ENCODE peak calls at places on chromosomes 16 and 17, in six cellular contexts. O, K, B, W, V and A are unnamed samples.
A peak's percentile ranks its signal among the peaks of the same experiment; 100 is the strongest.

GRCh38 chr17:21200590-21201301 is 13.2 kb downstream of the TMEM11 start:
- DNase-seq in O (no peak), K (no peak), B (no peak), W (no peak), V (peak; percentile 31), A (no peak)

GRCh38 chr17:78010759-78011158 is 52.3 kb downstream of the TNRC6C start:
- DNase-seq in O (no peak), K (no peak), B (no peak), W (no peak), V (no peak), A (no peak)

GRCh38 chr16:84016477-84016876 is 26.1 kb downstream of the SLC38A8 start:
- DNase-seq in O (no peak), K (no peak), B (no peak), W (no peak), V (no peak), A (no peak)

GRCh38 chr17:19004601-19005441 is at the start of gene FAM83G:
- DNase-seq in O (peak; percentile 19), K (peak; percentile 94), B (peak; percentile 87), W (peak; percentile 84), V (peak; percentile 93), A (peak; percentile 80)

GRCh38 chr17:11506635-11507034 is 91.6 kb upstream of the DNAH9 start:
- DNase-seq in O (no peak), K (no peak), B (no peak), W (no peak), V (peak; percentile 49), A (no peak)

GRCh38 chr16:53087101-53087500 is 32.3 kb downstream of the CHD9 start:
- DNase-seq in O (no peak), K (no peak), B (no peak), W (no peak), V (no peak), A (no peak)

GRCh38 chr17:60947100-60947499 is 269.4 kb downstream of the BCAS3 start:
- DNase-seq in O (no peak), K (no peak), B (no peak), W (no peak), V (no peak), A (no peak)

GRCh38 chr17:63974594-63975192 is 2.0 kb upstream of the SCN4A start:
- DNase-seq in O (no peak), K (no peak), B (no peak), W (no peak), V (no peak), A (no peak)

GRCh38 chr16:89552913-89553312 is 7.6 kb upstream of the RPL13 start:
- DNase-seq in O (no peak), K (no peak), B (no peak), W (no peak), V (no peak), A (no peak)

GRCh38 chr16:89442990-89443726 is 47.2 kb downstream of the ANKRD11 start:
- DNase-seq in O (no peak), K (peak; percentile 76), B (peak; percentile 67), W (peak; percentile 77), V (peak; percentile 76), A (peak; percentile 69)

GRCh38 chr17:2482218-2482617 is 29.5 kb downstream of the METTL16 start:
- DNase-seq in O (no peak), K (no peak), B (no peak), W (no peak), V (no peak), A (no peak)

GRCh38 chr17:34598161-34598776 is 18.9 kb downstream of the TMEM132E start:
- DNase-seq in O (no peak), K (no peak), B (no peak), W (no peak), V (no peak), A (no peak)

GRCh38 chr16:88274847-88275246 is 107.9 kb upstream of the ZNF469 start:
- DNase-seq in O (no peak), K (no peak), B (no peak), W (peak; percentile 46), V (no peak), A (no peak)

GRCh38 chr16:12791340-12791739 is 12.3 kb downstream of the CPPED1 start:
- DNase-seq in O (no peak), K (no peak), B (no peak), W (no peak), V (no peak), A (no peak)

GRCh38 chr17:13002761-13003453 is 14.9 kb downstream of the ELAC2 start:
- DNase-seq in O (no peak), K (peak; percentile 91), B (peak; percentile 58), W (peak; percentile 86), V (peak; percentile 87), A (peak; percentile 60)

DNA sequence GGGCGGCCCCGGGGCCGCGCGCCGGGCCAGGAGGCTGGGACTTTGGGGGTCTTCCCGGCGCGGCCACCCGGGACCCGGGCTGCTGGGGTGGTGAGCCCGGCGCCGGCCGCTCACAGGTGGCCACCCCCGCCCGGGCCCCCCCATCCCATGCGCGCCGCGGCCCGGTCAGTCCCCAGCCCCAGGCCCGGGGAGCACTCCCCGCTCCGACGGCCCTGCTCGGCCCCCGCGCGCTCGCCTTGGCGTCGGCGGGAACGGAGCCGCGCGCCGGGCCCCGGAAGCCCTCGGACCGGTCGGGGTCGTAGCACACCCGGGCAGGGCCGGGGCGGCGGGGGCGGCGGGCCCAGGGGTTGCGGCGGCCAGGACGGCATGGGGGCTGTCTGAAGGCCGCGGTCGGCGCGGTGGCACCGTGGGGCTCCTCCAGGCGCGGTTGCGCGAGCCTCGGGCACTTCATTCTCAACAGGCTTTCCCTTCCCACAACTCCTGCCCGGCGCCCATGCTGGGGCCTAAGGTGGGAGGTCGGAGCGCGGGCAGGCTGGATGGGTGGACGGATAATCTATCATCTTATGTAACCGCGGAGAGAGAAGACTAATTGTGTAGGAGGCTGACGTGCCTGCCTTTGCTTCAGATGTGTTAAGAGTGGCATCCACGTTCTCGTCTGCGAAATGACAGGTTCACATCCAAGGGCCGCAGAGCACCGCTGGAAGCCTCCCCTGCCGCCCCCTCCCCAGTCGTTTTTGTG is 607 bp downstream of the BAIAP2 start:
- DNase-seq in O (no peak), K (no peak), B (no peak), W (no peak), V (no peak), A (no peak)
- TF ChIP-seq POLR2A in O (no peak), K (no peak), B (no peak), W (no peak), V (no peak), A (no peak)

GRCh38 chr17:73423806-73424205 is 112.0 kb upstream of the CDC42EP4 start:
- DNase-seq in O (no peak), K (no peak), B (no peak), W (peak; percentile 29), V (no peak), A (no peak)

GRCh38 chr17:73420897-73421296 is 109.1 kb upstream of the CDC42EP4 start:
- DNase-seq in O (no peak), K (no peak), B (no peak), W (peak; percentile 28), V (no peak), A (no peak)

GRCh38 chr17:73424571-73424970 is 112.8 kb upstream of the CDC42EP4 start:
- DNase-seq in O (no peak), K (no peak), B (no peak), W (peak; percentile 21), V (no peak), A (no peak)

GRCh38 chr17:73422121-73422520 is 110.3 kb upstream of the CDC42EP4 start:
- DNase-seq in O (no peak), K (no peak), B (no peak), W (peak; percentile 29), V (no peak), A (no peak)

GRCh38 chr17:73423159-73423715 is 111.4 kb upstream of the CDC42EP4 start:
- DNase-seq in O (no peak), K (no peak), B (no peak), W (peak; percentile 54), V (no peak), A (no peak)
- H3K27ac ChIP-seq in O (no peak overlapping the region), K (no peak overlapping the region), B (no peak overlapping the region), W (no peak overlapping the region), V (no peak overlapping the region), A (no peak overlapping the region)

GRCh38 chr17:40307001-40307690 is 1.8 kb upstream of the RARA start:
- DNase-seq in O (no peak), K (peak; percentile 45), B (no peak), W (peak; percentile 64), V (no peak), A (no peak)

GRCh38 chr17:40306395-40306794 is 2.6 kb upstream of the RARA start:
- DNase-seq in O (no peak), K (no peak), B (no peak), W (no peak), V (no peak), A (no peak)

GRCh38 chr17:40309938-40310510 is 1.0 kb downstream of the RARA start:
- DNase-seq in O (no peak), K (peak; percentile 41), B (no peak), W (peak; percentile 65), V (no peak), A (peak; percentile 2)

GRCh38 chr17:40309031-40309937 is at the start of gene RARA:
- DNase-seq in O (no peak), K (peak; percentile 82), B (no peak), W (peak; percentile 80), V (peak; percentile 84), A (no peak)

DNA sequence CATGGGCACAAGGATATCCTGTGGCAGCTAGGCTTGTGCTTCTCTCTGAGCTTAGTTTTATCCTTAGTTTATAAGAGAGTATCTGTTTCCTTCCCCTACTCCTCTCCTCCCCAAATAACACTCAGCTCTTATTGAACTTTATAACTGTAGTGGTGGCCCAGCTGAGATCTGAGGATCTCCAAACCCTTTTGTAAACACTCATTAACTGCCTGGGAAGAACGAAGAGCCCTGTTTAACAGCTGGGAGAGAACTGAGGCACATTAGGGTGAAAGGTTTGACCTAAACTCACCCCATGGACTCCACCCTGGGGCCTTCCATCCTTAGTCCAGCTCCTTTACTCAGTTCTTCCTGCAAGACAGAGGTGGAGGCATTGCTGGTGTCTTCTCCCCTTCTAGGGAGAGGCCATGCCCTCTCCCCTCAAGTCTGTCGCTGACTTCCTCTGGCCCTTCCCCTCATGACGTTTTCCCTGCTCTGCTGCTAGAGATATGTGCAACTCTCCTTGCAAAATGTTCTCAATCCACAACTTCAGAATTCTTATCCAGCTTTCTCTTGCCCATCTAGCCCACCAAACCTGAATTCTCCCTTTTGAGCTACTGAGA is 1.2 kb upstream of the RARA start:
- DNase-seq in O (no peak), K (peak; percentile 50), B (no peak), W (peak; percentile 62), V (no peak), A (no peak)
- H3K4me3 ChIP-seq in O (no peak overlapping the region), K (no peak overlapping the region), B (no peak overlapping the region), W (no peak overlapping the region), V (no peak overlapping the region), A (no peak overlapping the region)

DNA sequence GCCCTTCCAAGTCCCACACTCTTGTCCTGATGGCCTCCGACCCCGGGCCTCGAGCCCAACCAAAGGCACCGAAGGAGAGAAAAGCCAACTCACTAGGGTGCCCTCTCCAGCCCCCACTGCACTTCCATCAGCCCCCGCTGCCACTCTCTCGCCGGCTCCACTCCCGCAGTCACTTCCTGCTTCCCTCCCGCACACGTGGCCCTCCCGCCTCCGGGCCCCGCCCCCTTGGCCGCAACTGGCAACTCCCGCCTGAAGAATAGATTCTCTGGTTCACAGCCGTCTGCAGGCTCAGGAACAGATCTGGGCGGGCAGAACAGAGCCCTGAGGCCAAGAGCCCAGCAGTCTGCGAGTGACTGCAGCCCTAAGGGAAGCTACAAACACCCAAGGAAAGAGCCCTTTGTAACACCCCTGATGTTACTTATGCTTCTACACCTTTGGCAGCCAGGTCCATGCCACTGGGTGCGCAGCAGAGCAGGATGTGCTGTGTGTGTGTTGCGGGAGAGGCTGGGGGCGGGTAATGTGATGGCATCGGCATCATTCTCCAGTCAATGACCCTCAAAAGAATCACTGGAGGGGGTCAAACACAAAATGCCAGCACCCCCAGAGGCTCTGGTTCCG is at the start of gene SLC39A11:
- DNase-seq in O (peak; percentile 67), K (peak; percentile 95), B (peak; percentile 92), W (peak; percentile 96), V (peak; percentile 95), A (peak; percentile 94)
- TF ChIP-seq POLR2A in O (peak; percentile 94), K (peak; percentile 40), B (peak; percentile 32), W (no peak), V (peak; percentile 64), A (peak; percentile 21)